ENCODE peak calls at places on chromosome 2, in six cellular contexts. T, Z, G, S, P and E are unnamed samples.

GRCh38 chr2:184683923-184684322 is 85.6 kb downstream of the ZNF804A start:
- DNase-seq in T (no peak), G (no peak), P (no peak), Z (no peak), S (no peak), E (no peak)

GRCh38 chr2:46855805-46856204 is 59.8 kb downstream of the MCFD2 start:
- DNase-seq in G (no peak), P (no peak), T (no peak), Z (no peak), S (no peak), E (no peak)

GRCh38 chr2:19722486-19723420 is 179.0 kb downstream of the TTC32 start:
- DNase-seq in T (no peak), G (no peak), S (no peak), Z (no peak), P (peak), E (no peak)

GRCh38 chr2:196453613-196454047 is 185.9 kb upstream of the CCDC150 start:
- DNase-seq in Z (peak), G (no peak), S (no peak), T (no peak), P (peak), E (peak)

GRCh38 chr2:228767196-228767595 is 503.9 kb downstream of the PID1 start:
- DNase-seq in S (peak), T (no peak), G (no peak), Z (no peak), P (peak), E (no peak)

GRCh38 chr2:205800804-205801203 is 118.5 kb downstream of the NRP2 start:
- DNase-seq in T (peak), Z (no peak), G (no peak), P (no peak), S (no peak), E (peak)

GRCh38 chr2:67565761-67566160 is 168.6 kb downstream of the ETAA1 start:
- DNase-seq in G (peak), P (peak), S (peak), T (no peak), Z (no peak), E (no peak)

GRCh38 chr2:104850322-104851184 is 3.4 kb upstream of the POU3F3 start:
- DNase-seq in T (no peak), Z (no peak), P (no peak), G (no peak), S (no peak), E (no peak)

GRCh38 chr2:120346667-120347358 is 877 bp downstream of the INHBB start:
- DNase-seq in G (no peak), S (peak), T (no peak), P (peak), Z (peak), E (no peak)

GRCh38 chr2:133777607-133778006 is 209.3 kb upstream of the NCKAP5 start:
- DNase-seq in G (peak), Z (no peak), P (peak), S (no peak), T (no peak), E (peak)

GRCh38 chr2:177812713-177813396 is 259.7 kb downstream of the PDE11A start:
- DNase-seq in S (no peak), G (no peak), Z (no peak), P (no peak), T (no peak), E (no peak)

GRCh38 chr2:191521608-191522208 is 156.2 kb upstream of the NABP1 start:
- DNase-seq in Z (no peak), T (no peak), G (no peak), S (no peak), P (peak), E (peak)

GRCh38 chr2:11241804-11242203 is 86.5 kb downstream of the SLC66A3 start:
- DNase-seq in S (no peak), T (no peak), G (no peak), Z (no peak), P (no peak), E (no peak)

GRCh38 chr2:61924895-61925663 is 19.6 kb downstream of the COMMD1 start:
- DNase-seq in S (no peak), P (no peak), G (no peak), Z (no peak), T (no peak), E (no peak)

GRCh38 chr2:30756051-30756719 is 51.1 kb downstream of the CAPN13 start:
- DNase-seq in T (no peak), G (no peak), Z (peak), P (peak), S (no peak), E (peak)

GRCh38 chr2:173555833-173556232 is 201.2 kb downstream of the CDCA7 start:
- DNase-seq in Z (no peak), T (no peak), P (peak), G (no peak), S (no peak), E (no peak)

GRCh38 chr2:51265539-51265938 is 233.6 kb upstream of the NRXN1 start:
- DNase-seq in P (no peak), G (no peak), S (no peak), Z (no peak), T (no peak), E (no peak)

GRCh38 chr2:155368934-155369333 is 670.4 kb downstream of the KCNJ3 start:
- DNase-seq in G (no peak), S (no peak), Z (no peak), P (peak), T (no peak), E (no peak)

GRCh38 chr2:230602562-230603230 is 109.9 kb upstream of the CAB39 start:
- DNase-seq in G (no peak), T (no peak), Z (no peak), S (no peak), P (no peak), E (no peak)

GRCh38 chr2:112640800-112641675 is 4.7 kb upstream of the SLC20A1 start:
- DNase-seq in T (no peak), P (peak), G (no peak), S (peak), Z (no peak), E (no peak)

GRCh38 chr2:223725494-223725893 is 111.9 kb downstream of the AP1S3 start:
- DNase-seq in Z (peak), G (peak), S (peak), P (peak), T (peak), E (no peak)

GRCh38 chr2:217933326-217933993 is 69.3 kb downstream of the TNS1 start:
- DNase-seq in P (no peak), T (no peak), Z (no peak), G (peak), S (no peak), E (no peak)

GRCh38 chr2:64859208-64860161 is 129.7 kb upstream of the SLC1A4 start:
- DNase-seq in G (peak), P (peak), Z (peak), S (peak), T (peak), E (peak)

GRCh38 chr2:174997110-174997509 is 8.1 kb downstream of the CHN1 start:
- DNase-seq in Z (no peak), S (no peak), T (no peak), G (no peak), P (peak), E (no peak)

GRCh38 chr2:200476836-200477235 is 33.0 kb downstream of the KCTD18 start:
- DNase-seq in G (no peak), P (no peak), Z (no peak), S (no peak), T (no peak), E (no peak)

GRCh38 chr2:134453973-134454372 is 200.1 kb downstream of the MGAT5 start:
- DNase-seq in Z (no peak), P (no peak), S (no peak), G (no peak), T (no peak), E (no peak)

GRCh38 chr2:19238440-19238839 is 120.0 kb downstream of the OSR1 start:
- DNase-seq in Z (no peak), G (no peak), S (no peak), P (no peak), T (no peak), E (no peak)

GRCh38 chr2:46803911-46804670 is 111.5 kb downstream of the MCFD2 start:
- DNase-seq in S (peak), P (peak), Z (peak), T (no peak), G (no peak), E (no peak)

GRCh38 chr2:237886702-237887481 is 27.5 kb downstream of the RAMP1 start:
- DNase-seq in T (peak), G (peak), S (no peak), P (no peak), Z (no peak), E (no peak)

GRCh38 chr2:168244318-168244717 is 3.1 kb downstream of the STK39 start:
- DNase-seq in T (peak), G (peak), S (no peak), P (no peak), Z (no peak), E (no peak)

GRCh38 chr2:27653397-27653796 is 10.0 kb downstream of the SUPT7L start:
- DNase-seq in P (no peak), Z (no peak), T (no peak), S (no peak), G (no peak), E (no peak)

GRCh38 chr2:134727385-134727784 is 8.6 kb upstream of the TMEM163 start:
- DNase-seq in Z (peak), S (no peak), G (no peak), T (no peak), P (no peak), E (no peak)

GRCh38 chr2:66888791-66889631 is 454.1 kb downstream of the MEIS1 start:
- DNase-seq in P (peak), S (peak), T (no peak), Z (no peak), G (no peak), E (no peak)

GRCh38 chr2:137333386-137333972 is 568.1 kb downstream of the THSD7B start:
- DNase-seq in G (no peak), Z (no peak), T (no peak), P (peak), S (no peak), E (no peak)

GRCh38 chr2:103169856-103170255 is 408.0 kb downstream of the TMEM182 start:
- DNase-seq in P (no peak), G (no peak), T (no peak), Z (no peak), S (no peak), E (no peak)

GRCh38 chr2:174546519-174547506 is 50.8 kb downstream of the WIPF1 start:
- DNase-seq in P (peak), G (no peak), Z (peak), T (no peak), S (peak), E (no peak)

GRCh38 chr2:239253705-239254104 is 147.1 kb downstream of the HDAC4 start:
- DNase-seq in S (no peak), T (no peak), G (no peak), Z (no peak), P (no peak), E (no peak)

GRCh38 chr2:179946346-179946745 is 60.8 kb downstream of the CWC22 start:
- DNase-seq in G (no peak), Z (no peak), S (no peak), T (no peak), P (no peak), E (no peak)

DNA sequence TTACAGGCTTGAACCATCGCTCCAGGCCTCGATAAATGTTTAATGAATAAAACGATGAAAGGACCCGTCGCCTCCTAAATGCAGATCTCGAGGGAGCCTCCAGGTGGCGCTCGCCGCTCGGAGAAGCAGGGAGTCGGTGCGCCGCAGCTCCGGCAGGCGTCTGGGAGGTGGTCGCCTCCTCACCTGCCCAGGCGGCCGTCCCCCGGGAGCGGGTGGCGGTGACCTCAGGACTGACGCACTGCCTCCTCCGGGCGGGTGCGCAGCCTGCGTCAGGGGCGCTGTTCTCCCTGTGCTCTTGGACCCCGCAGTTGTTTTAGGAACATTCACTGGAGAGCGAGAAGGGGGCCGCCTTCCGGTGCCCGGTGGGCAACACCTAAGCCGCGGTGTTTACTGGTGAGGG is 38.6 kb upstream of the POLE4 start:
- DNase-seq in Z (peak), P (no peak), T (peak), S (no peak), G (peak), E (no peak)
- H3K4me3 ChIP-seq in Z (peak), P (peak), T (no peak), S (peak), G (peak), E (no peak)

GRCh38 chr2:182715896-182716664 is at the start of gene DNAJC10:
- DNase-seq in Z (peak), P (peak), T (peak), S (peak), G (peak), E (peak)
- TF ChIP-seq CTCF in Z (peak), P (no peak), T (no peak), S (no peak), G (no peak), E (no peak)

GRCh38 chr2:219509780-219510511 is 4.3 kb upstream of the ASIC4 start:
- DNase-seq in Z (peak), G (peak), P (peak), T (peak), S (no peak), E (no peak)
- H3K4me3 ChIP-seq in Z (peak), G (peak), P (peak), T (no peak), S (peak), E (no peak)

GRCh38 chr2:235055891-235056516 is 104.2 kb downstream of the SH3BP4 start:
- DNase-seq in S (no peak), P (peak), Z (peak), G (no peak), T (peak), E (no peak)

GRCh38 chr2:235054919-235055318 is 103.1 kb downstream of the SH3BP4 start:
- DNase-seq in G (no peak), S (no peak), T (no peak), Z (no peak), P (no peak), E (no peak)

GRCh38 chr2:235053649-235054048 is 101.8 kb downstream of the SH3BP4 start:
- DNase-seq in G (no peak), Z (no peak), T (peak), P (no peak), S (no peak), E (no peak)

GRCh38 chr2:235052514-235053354 is 100.9 kb downstream of the SH3BP4 start:
- DNase-seq in T (peak), P (no peak), G (no peak), S (no peak), Z (no peak), E (peak)

DNA sequence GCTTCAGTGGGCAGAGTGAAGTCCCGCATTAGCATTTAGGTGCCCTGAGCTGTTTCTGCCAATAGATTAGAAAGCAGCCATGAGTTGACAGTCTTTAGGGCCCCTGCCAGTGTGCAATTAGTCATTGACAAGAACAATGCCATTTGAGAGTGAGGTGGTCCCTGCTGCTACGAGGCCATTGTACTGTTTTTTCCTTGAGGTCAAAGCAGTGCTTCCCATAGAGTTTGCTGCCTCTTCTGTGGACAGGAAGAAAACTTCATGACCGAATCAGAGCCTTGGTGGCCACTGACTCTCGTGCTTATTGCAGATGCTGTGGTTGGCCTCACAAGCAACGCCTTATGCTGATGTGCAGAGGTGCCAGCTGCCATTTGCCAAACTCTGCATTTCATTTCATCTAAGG is 102.7 kb downstream of the SH3BP4 start:
- DNase-seq in G (no peak), S (no peak), P (no peak), Z (no peak), T (no peak), E (no peak)
- TF ChIP-seq CTCF in G (no peak), S (no peak), P (no peak), Z (no peak), T (no peak), E (no peak)

DNA sequence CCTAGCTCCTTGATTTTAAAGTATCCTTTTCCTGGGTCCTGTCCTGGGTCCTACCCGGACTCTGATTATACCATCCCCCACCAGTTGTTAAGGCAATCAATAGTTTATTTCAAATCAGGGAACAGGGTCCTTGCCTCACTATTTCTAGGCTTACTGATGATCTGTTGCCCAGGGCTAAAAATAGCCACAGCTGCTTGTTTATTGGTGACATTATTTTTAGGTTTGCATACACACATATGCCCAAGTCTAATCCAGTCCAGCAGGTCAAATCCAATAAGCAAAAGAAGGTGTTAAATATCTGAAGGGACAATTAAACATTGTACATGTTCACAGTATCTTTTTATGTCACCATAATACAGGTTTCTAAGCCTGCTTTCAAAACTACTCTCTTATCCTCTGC is 66.0 kb downstream of the RAB10 start:
- DNase-seq in P (no peak), S (no peak), Z (no peak), G (no peak), T (no peak), E (no peak)
- H3K4me3 ChIP-seq in P (no peak), S (no peak), Z (no peak), G (peak), T (no peak), E (no peak)

GRCh38 chr2:5365871-5366461 is 326.2 kb upstream of the SOX11 start:
- DNase-seq in S (no peak), G (peak), P (no peak), T (peak), Z (peak), E (peak)
- TF ChIP-seq CTCF in S (peak), G (peak), P (no peak), T (no peak), Z (peak), E (peak)

GRCh38 chr2:156455366-156455975 is 19.3 kb downstream of the GPD2 start:
- DNase-seq in S (no peak), P (no peak), Z (no peak), G (no peak), T (no peak), E (no peak)

GRCh38 chr2:156456616-156457015 is 20.4 kb downstream of the GPD2 start:
- DNase-seq in S (no peak), Z (no peak), P (no peak), T (no peak), G (no peak), E (no peak)

GRCh38 chr2:156459720-156460119 is 23.5 kb downstream of the GPD2 start:
- DNase-seq in Z (no peak), S (no peak), T (no peak), G (no peak), P (no peak), E (no peak)

GRCh38 chr2:156457523-156458228 is 21.5 kb downstream of the GPD2 start:
- DNase-seq in T (no peak), G (no peak), Z (no peak), P (no peak), S (no peak), E (no peak)

GRCh38 chr2:156458229-156458584 is 22.0 kb downstream of the GPD2 start:
- DNase-seq in G (no peak), T (no peak), S (no peak), Z (no peak), P (no peak), E (no peak)
- H3K4me3 ChIP-seq in G (no peak), T (no peak), S (no peak), Z (no peak), P (no peak), E (no peak)

GRCh38 chr2:84735383-84735782 is 145.5 kb downstream of the TRABD2A start:
- DNase-seq in Z (no peak), G (no peak), T (no peak), S (no peak), P (peak), E (no peak)

DNA sequence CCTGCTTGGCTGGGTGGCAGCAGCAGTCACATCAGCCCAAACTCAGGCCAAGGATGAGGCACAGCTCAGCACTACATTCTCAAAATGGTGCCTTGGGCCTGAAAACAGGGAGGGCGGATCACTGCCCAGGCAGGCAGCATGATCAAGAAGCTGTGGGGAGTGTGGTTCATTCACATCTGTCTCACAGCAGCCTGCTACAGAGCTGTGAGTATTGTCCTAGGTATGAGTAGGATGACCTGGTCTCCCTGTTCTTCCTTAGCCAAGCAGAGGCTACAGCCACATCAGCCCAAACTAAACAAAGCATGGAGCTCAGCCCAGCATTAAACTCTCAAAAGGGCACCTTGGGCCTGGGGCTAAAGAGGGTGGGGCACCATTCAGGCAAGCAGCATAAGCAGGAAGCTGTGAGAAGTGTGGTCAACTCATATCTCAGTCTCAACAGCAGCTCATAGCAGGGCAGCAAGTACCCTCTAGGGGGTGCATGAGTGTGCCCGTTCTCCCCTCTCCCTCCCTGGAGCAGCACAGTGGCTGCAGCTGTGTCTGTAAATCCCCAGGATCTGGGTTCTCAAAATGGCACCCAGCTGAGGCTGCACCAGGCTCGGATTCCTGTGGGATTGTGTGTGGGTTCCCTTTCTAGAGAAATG is 139.6 kb downstream of the TRABD2A start:
- DNase-seq in T (peak), Z (peak), P (peak), S (no peak), G (no peak), E (no peak)
- TF ChIP-seq CTCF in T (no peak), Z (no peak), P (peak), S (peak), G (peak), E (no peak)

GRCh38 chr2:55370208-55370607 is 49.4 kb downstream of the CCDC88A start:
- DNase-seq in T (no peak), S (no peak), Z (no peak), G (no peak), P (no peak), E (no peak)
- H3K4me3 ChIP-seq in T (no peak), S (no peak), Z (no peak), G (no peak), P (no peak), E (no peak)